ENCODE peak calls at places on chromosomes 5 and 9, in ten cellular contexts. J, H, L, X, Y, G, W, C, F and Z are unnamed samples.

GRCh38 chr9:121344062-121344696 is 25.9 kb downstream of the STOM start:
- DNase-seq in Y (no peak), J (no peak), F (no peak), H (no peak), W (no peak), C (peak), X (no peak), G (no peak), L (no peak), Z (no peak)

GRCh38 chr9:82912639-82913038 is 150.3 kb downstream of the RASEF start:
- DNase-seq in F (no peak), L (no peak), G (no peak), X (no peak), J (no peak), W (no peak), C (peak), H (no peak), Y (no peak), Z (no peak)

GRCh38 chr9:114235113-114235589 is 79.8 kb downstream of the COL27A1 start:
- DNase-seq in G (no peak), J (no peak), Y (no peak), C (no peak), L (no peak), X (no peak), W (no peak), F (no peak), H (no peak), Z (no peak)

GRCh38 chr9:107215381-107215780 is 67.7 kb upstream of the RAD23B start:
- DNase-seq in X (no peak), L (no peak), C (no peak), J (no peak), G (no peak), F (no peak), H (peak), Y (no peak), W (no peak), Z (no peak)

GRCh38 chr9:17018001-17018491 is 116.8 kb upstream of the CNTLN start:
- DNase-seq in H (peak), F (no peak), W (no peak), L (no peak), X (no peak), G (no peak), J (peak), C (no peak), Y (no peak), Z (no peak)

GRCh38 chr5:56588636-56589485 is 226.5 kb upstream of the MAP3K1 start:
- DNase-seq in Y (peak), L (peak), F (no peak), W (no peak), H (no peak), X (peak), G (no peak), C (peak), J (peak), Z (no peak)

GRCh38 chr5:55416306-55416705 is 108.5 kb downstream of the MTREX start:
- DNase-seq in X (no peak), C (no peak), J (no peak), H (peak), L (no peak), Y (no peak), F (no peak), G (no peak), W (no peak), Z (no peak)

GRCh38 chr9:113828211-113828610 is 47.9 kb upstream of the ZNF618 start:
- DNase-seq in L (no peak), W (no peak), J (no peak), C (no peak), G (no peak), X (no peak), F (no peak), H (peak), Y (no peak), Z (no peak)

GRCh38 chr5:122419195-122419894 is 107.3 kb downstream of the SNCAIP start:
- DNase-seq in W (peak), H (peak), X (no peak), F (no peak), J (no peak), G (peak), Y (no peak), L (no peak), C (no peak), Z (no peak)

GRCh38 chr9:74006935-74007334 is 490.2 kb upstream of the RORB start:
- DNase-seq in J (no peak), L (no peak), X (no peak), C (peak), G (no peak), W (no peak), H (peak), F (peak), Y (no peak), Z (no peak)

GRCh38 chr5:117261948-117262606 is 687.5 kb upstream of the SEMA6A start:
- DNase-seq in J (no peak), G (no peak), Y (no peak), H (no peak), W (no peak), X (no peak), C (no peak), L (no peak), F (no peak), Z (no peak)

GRCh38 chr5:115818821-115819220 is 2.4 kb upstream of the CDO1 start:
- DNase-seq in X (no peak), H (no peak), W (no peak), Y (no peak), J (no peak), C (no peak), G (no peak), L (no peak), F (no peak), Z (no peak)

GRCh38 chr9:85723220-85723619 is 18.5 kb downstream of the AGTPBP1 start:
- DNase-seq in X (peak), W (no peak), L (peak), J (no peak), G (no peak), Y (peak), F (no peak), H (no peak), C (no peak), Z (no peak)

GRCh38 chr5:31824886-31825774 is 186.2 kb downstream of the PDZD2 start:
- DNase-seq in H (peak), W (no peak), G (peak), C (peak), X (peak), F (peak), L (no peak), Y (peak), J (peak), Z (peak)

GRCh38 chr9:15697459-15697858 is 144.6 kb downstream of the CCDC171 start:
- DNase-seq in X (no peak), F (no peak), W (peak), L (no peak), H (peak), G (no peak), J (no peak), Y (no peak), C (no peak), Z (no peak)

GRCh38 chr9:19486803-19487202 is 78.0 kb downstream of the ACER2 start:
- DNase-seq in C (no peak), F (no peak), G (no peak), L (no peak), X (no peak), W (peak), H (no peak), J (no peak), Y (no peak), Z (no peak)

GRCh38 chr5:170097934-170098333 is 7.8 kb upstream of the FOXI1 start:
- DNase-seq in W (no peak), G (no peak), Y (no peak), C (no peak), H (no peak), X (no peak), J (no peak), F (no peak), L (no peak), Z (no peak)